ENCODE peak calls at places on chromosomes 1 and 21, in ten cellular contexts. S is amniotic epithelial cell, P is NCI-H345, O is Right ventricle myocardium superior, R is WTC11, H is Kasumi-1, F is NCI-H524, I is germinal center, A is endothelial cell of umbilical vein, E is HuH-7. Z is an unnamed sample.
A peak's percentile ranks its signal among the peaks of the same experiment; 100 is the strongest.

GRCh38 chr21:23247334-23247733 is 2249.1 kb downstream of the NCAM2 start:
- DNase-seq in S (no peak), P (no peak), O (no peak), R (no peak), H (no peak), F (no peak), I (no peak), A (peak; percentile 52), E (no peak), Z (no peak)

GRCh38 chr1:32676945-32677344 is 25.6 kb downstream of the SYNC start:
- DNase-seq in S (no peak), P (no peak), O (no peak), R (no peak), H (no peak), F (no peak), I (no peak), A (no peak), E (no peak), Z (no peak)

GRCh38 chr1:112685913-112686312 is 11.5 kb downstream of the MOV10 start:
- DNase-seq in S (no peak), P (no peak), O (no peak), R (no peak), H (no peak), F (no peak), I (no peak), A (no peak), E (no peak), Z (no peak)

GRCh38 chr1:117565083-117565556 is 40.7 kb upstream of the TENT5C start:
- DNase-seq in S (no peak), P (no peak), O (no peak), R (no peak), H (no peak), F (no peak), I (no peak), A (no peak), E (no peak), Z (no peak)

GRCh38 chr1:93196591-93196990 is 16.1 kb downstream of the CCDC18 start:
- DNase-seq in S (peak; percentile 59), P (no peak), O (no peak), R (no peak), H (no peak), F (no peak), I (no peak), A (no peak), E (no peak), Z (no peak)

GRCh38 chr1:156682166-156682890 is 5.1 kb upstream of the NES start:
- DNase-seq in S (no peak), P (no peak), O (peak; percentile 37), R (no peak), H (no peak), F (no peak), I (no peak), A (no peak), E (no peak), Z (no peak)

GRCh38 chr1:228150458-228151169 is 884 bp downstream of the GJC2 start:
- DNase-seq in S (peak; percentile 88), P (no peak), O (peak; percentile 83), R (peak; percentile 9), H (no peak), F (no peak), I (no peak), A (no peak), E (no peak), Z (no peak)

GRCh38 chr1:12249181-12249580 is 19.4 kb downstream of the VPS13D start:
- DNase-seq in S (no peak), P (no peak), O (no peak), R (no peak), H (no peak), F (no peak), I (no peak), A (no peak), E (no peak), Z (no peak)

GRCh38 chr21:45992311-45993209 is 11.0 kb downstream of the COL6A1 start:
- DNase-seq in S (no peak), P (no peak), O (peak; percentile 58), R (peak; percentile 7), H (no peak), F (no peak), I (no peak), A (no peak), E (no peak), Z (no peak)

GRCh38 chr21:44416193-44416592 is 39.1 kb upstream of the LRRC3 start:
- DNase-seq in S (no peak), P (no peak), O (peak; percentile 21), R (no peak), H (no peak), F (no peak), I (no peak), A (no peak), E (no peak), Z (no peak)

GRCh38 chr21:45996311-45997204 is 15.0 kb downstream of the COL6A1 start:
- DNase-seq in S (no peak), P (no peak), O (peak; percentile 40), R (no peak), H (no peak), F (no peak), I (no peak), A (no peak), E (no peak), Z (no peak)

GRCh38 chr1:232422901-232423300 is 207.0 kb downstream of the SIPA1L2 start:
- DNase-seq in S (peak; percentile 32), P (no peak), O (no peak), R (no peak), H (no peak), F (no peak), I (no peak), A (no peak), E (peak; percentile 30), Z (no peak)

GRCh38 chr1:228174482-228175315 is 9.1 kb downstream of the IBA57 start:
- DNase-seq in S (peak; percentile 14), P (no peak), O (peak; percentile 51), R (peak; percentile 62), H (no peak), F (no peak), I (peak; percentile 47), A (no peak), E (peak; percentile 63), Z (no peak)

GRCh38 chr1:84883286-84883685 is 9.7 kb downstream of the LPAR3 start:
- DNase-seq in S (peak; percentile 34), P (no peak), O (no peak), R (no peak), H (peak; percentile 8), F (no peak), I (no peak), A (no peak), E (no peak), Z (no peak)

GRCh38 chr21:16082038-16082816 is 352.4 kb downstream of the USP25 start:
- DNase-seq in S (peak; percentile 29), P (peak; percentile 45), O (no peak), R (no peak), H (peak; percentile 59), F (no peak), I (no peak), A (peak; percentile 78), E (no peak), Z (no peak)

GRCh38 chr1:208115924-208116614 is 128.1 kb downstream of the PLXNA2 start:
- DNase-seq in S (no peak), P (no peak), O (no peak), R (no peak), H (no peak), F (no peak), I (no peak), A (no peak), E (no peak), Z (no peak)